ENCODE peak calls at places on chromosomes 3 and 15, in six cellular contexts. One of them, this sample, is unnamed.

GRCh38 chr15:33742807-33743206 is 225.5 kb upstream of the CHRM5 start:
- DNase-seq in fibroblast of lung: peak
- DNase-seq in fibroblast of pulmonary artery: no peak
- DNase-seq in upper lobe of right lung: no peak
- DNase-seq in retinal pigment epithelial cell: no peak
- DNase-seq in lower leg skin: no peak
- DNase-seq in this sample: no peak

GRCh38 chr15:51874751-51875644 is 45.5 kb downstream of the TMOD3 start:
- DNase-seq in fibroblast of lung: peak
- DNase-seq in retinal pigment epithelial cell: peak
- DNase-seq in fibroblast of pulmonary artery: peak
- DNase-seq in lower leg skin: peak
- DNase-seq in upper lobe of right lung: no peak
- DNase-seq in this sample: no peak

GRCh38 chr3:113441051-113441770 is at the start of gene CFAP44:
- DNase-seq in upper lobe of right lung: peak
- DNase-seq in lower leg skin: peak
- DNase-seq in fibroblast of lung: peak
- DNase-seq in fibroblast of pulmonary artery: peak
- DNase-seq in retinal pigment epithelial cell: peak
- DNase-seq in this sample: peak

GRCh38 chr3:180680097-180680430 is 775 bp upstream of the CCDC39 start:
- DNase-seq in fibroblast of pulmonary artery: peak
- DNase-seq in upper lobe of right lung: no peak
- DNase-seq in fibroblast of lung: no peak
- DNase-seq in retinal pigment epithelial cell: peak
- DNase-seq in lower leg skin: no peak
- DNase-seq in this sample: no peak

GRCh38 chr3:44077267-44077666 is 164.4 kb upstream of the TOPAZ1 start:
- DNase-seq in upper lobe of right lung: no peak
- DNase-seq in fibroblast of lung: no peak
- DNase-seq in fibroblast of pulmonary artery: peak
- DNase-seq in retinal pigment epithelial cell: no peak
- DNase-seq in lower leg skin: no peak
- DNase-seq in this sample: no peak

GRCh38 chr3:194271459-194272035 is 79.6 kb downstream of the CPN2 start:
- DNase-seq in upper lobe of right lung: peak
- DNase-seq in lower leg skin: no peak
- DNase-seq in fibroblast of lung: no peak
- DNase-seq in fibroblast of pulmonary artery: no peak
- DNase-seq in retinal pigment epithelial cell: no peak
- DNase-seq in this sample: no peak

GRCh38 chr3:108495717-108496116 is 14.7 kb downstream of the MYH15 start:
- DNase-seq in fibroblast of pulmonary artery: no peak
- DNase-seq in lower leg skin: no peak
- DNase-seq in upper lobe of right lung: no peak
- DNase-seq in retinal pigment epithelial cell: no peak
- DNase-seq in fibroblast of lung: no peak
- DNase-seq in this sample: no peak

GRCh38 chr3:171234298-171235020 is 207.9 kb upstream of the SLC2A2 start:
- DNase-seq in fibroblast of lung: peak
- DNase-seq in fibroblast of pulmonary artery: no peak
- DNase-seq in upper lobe of right lung: no peak
- DNase-seq in lower leg skin: no peak
- DNase-seq in retinal pigment epithelial cell: no peak
- DNase-seq in this sample: no peak

GRCh38 chr3:179321585-179322322 is 1.1 kb upstream of the ZNF639 start:
- DNase-seq in fibroblast of lung: peak
- DNase-seq in retinal pigment epithelial cell: no peak
- DNase-seq in lower leg skin: no peak
- DNase-seq in fibroblast of pulmonary artery: peak
- DNase-seq in upper lobe of right lung: no peak
- DNase-seq in this sample: peak

GRCh38 chr15:100043069-100043641 is 298.6 kb downstream of the ADAMTS17 start:
- DNase-seq in fibroblast of pulmonary artery: peak
- DNase-seq in upper lobe of right lung: no peak
- DNase-seq in fibroblast of lung: peak
- DNase-seq in lower leg skin: no peak
- DNase-seq in retinal pigment epithelial cell: peak
- DNase-seq in this sample: no peak

GRCh38 chr15:60591491-60592385 is 112.8 kb upstream of the ICE2 start:
- DNase-seq in retinal pigment epithelial cell: no peak
- DNase-seq in fibroblast of pulmonary artery: no peak
- DNase-seq in lower leg skin: no peak
- DNase-seq in fibroblast of lung: no peak
- DNase-seq in upper lobe of right lung: peak
- DNase-seq in this sample: peak

GRCh38 chr15:66767370-66767769 is 65.3 kb downstream of the SMAD6 start:
- DNase-seq in upper lobe of right lung: peak
- DNase-seq in lower leg skin: no peak
- DNase-seq in fibroblast of lung: no peak
- DNase-seq in fibroblast of pulmonary artery: no peak
- DNase-seq in retinal pigment epithelial cell: no peak
- DNase-seq in this sample: no peak

GRCh38 chr15:41661529-41662225 is 1.5 kb downstream of the MGA start:
- DNase-seq in fibroblast of lung: peak
- DNase-seq in retinal pigment epithelial cell: peak
- DNase-seq in lower leg skin: peak
- DNase-seq in upper lobe of right lung: peak
- DNase-seq in fibroblast of pulmonary artery: peak
- DNase-seq in this sample: peak

GRCh38 chr3:114839476-114839875 is 307.6 kb downstream of the ZBTB20 start:
- DNase-seq in fibroblast of pulmonary artery: no peak
- DNase-seq in retinal pigment epithelial cell: peak
- DNase-seq in fibroblast of lung: peak
- DNase-seq in upper lobe of right lung: no peak
- DNase-seq in lower leg skin: no peak
- DNase-seq in this sample: no peak

GRCh38 chr15:40096094-40096876 is 12.4 kb downstream of the BMF start:
- DNase-seq in retinal pigment epithelial cell: no peak
- DNase-seq in lower leg skin: no peak
- DNase-seq in fibroblast of pulmonary artery: no peak
- DNase-seq in fibroblast of lung: no peak
- DNase-seq in upper lobe of right lung: no peak
- DNase-seq in this sample: no peak

GRCh38 chr3:48077835-48078234 is 61.6 kb upstream of the MAP4 start:
- DNase-seq in fibroblast of lung: peak
- DNase-seq in lower leg skin: no peak
- DNase-seq in upper lobe of right lung: no peak
- DNase-seq in retinal pigment epithelial cell: no peak
- DNase-seq in fibroblast of pulmonary artery: peak
- DNase-seq in this sample: no peak

GRCh38 chr3:99892332-99892731 is 74.7 kb downstream of the CMSS1 start:
- DNase-seq in upper lobe of right lung: no peak
- DNase-seq in fibroblast of lung: no peak
- DNase-seq in lower leg skin: no peak
- DNase-seq in fibroblast of pulmonary artery: no peak
- DNase-seq in retinal pigment epithelial cell: no peak
- DNase-seq in this sample: no peak

DNA sequence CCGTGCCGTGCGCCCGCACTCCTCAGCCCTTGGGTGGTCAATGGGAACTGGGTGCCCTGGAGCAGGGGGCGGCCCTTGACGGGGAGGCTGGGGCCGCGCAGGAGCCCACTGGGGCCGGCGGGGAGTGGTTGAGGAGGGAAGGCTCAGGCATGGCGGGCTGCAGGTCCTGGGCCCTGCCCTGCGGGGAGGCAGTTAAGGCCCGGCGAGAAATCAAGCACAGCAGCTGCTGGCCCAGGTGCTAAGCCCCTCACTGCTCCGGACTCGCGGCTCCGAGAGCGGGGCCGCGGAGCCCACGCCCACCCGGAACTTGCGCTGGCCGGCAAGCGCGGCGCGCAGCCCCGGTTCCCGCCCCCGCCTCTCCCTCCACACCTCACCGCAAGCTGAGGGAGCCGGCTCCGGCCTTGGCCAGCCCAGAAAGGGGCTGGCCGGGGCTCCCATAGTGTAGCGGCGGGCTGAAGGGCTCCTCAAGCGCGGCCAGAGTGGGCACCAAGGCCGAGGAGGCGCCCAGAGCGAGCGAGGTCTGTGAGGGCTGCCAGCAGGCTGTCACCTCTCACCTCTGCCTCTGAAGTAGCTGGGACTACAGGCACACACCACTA is 7.8 kb downstream of the GP9 start:
- DNase-seq in upper lobe of right lung: no peak
- DNase-seq in lower leg skin: no peak
- DNase-seq in fibroblast of pulmonary artery: peak
- DNase-seq in retinal pigment epithelial cell: no peak
- DNase-seq in fibroblast of lung: peak
- DNase-seq in this sample: no peak
- H3K4me3 ChIP-seq in upper lobe of right lung: peak
- H3K4me3 ChIP-seq in lower leg skin: no peak
- H3K4me3 ChIP-seq in fibroblast of pulmonary artery: peak
- H3K4me3 ChIP-seq in retinal pigment epithelial cell: peak
- H3K4me3 ChIP-seq in fibroblast of lung: peak
- H3K4me3 ChIP-seq in this sample: peak

DNA sequence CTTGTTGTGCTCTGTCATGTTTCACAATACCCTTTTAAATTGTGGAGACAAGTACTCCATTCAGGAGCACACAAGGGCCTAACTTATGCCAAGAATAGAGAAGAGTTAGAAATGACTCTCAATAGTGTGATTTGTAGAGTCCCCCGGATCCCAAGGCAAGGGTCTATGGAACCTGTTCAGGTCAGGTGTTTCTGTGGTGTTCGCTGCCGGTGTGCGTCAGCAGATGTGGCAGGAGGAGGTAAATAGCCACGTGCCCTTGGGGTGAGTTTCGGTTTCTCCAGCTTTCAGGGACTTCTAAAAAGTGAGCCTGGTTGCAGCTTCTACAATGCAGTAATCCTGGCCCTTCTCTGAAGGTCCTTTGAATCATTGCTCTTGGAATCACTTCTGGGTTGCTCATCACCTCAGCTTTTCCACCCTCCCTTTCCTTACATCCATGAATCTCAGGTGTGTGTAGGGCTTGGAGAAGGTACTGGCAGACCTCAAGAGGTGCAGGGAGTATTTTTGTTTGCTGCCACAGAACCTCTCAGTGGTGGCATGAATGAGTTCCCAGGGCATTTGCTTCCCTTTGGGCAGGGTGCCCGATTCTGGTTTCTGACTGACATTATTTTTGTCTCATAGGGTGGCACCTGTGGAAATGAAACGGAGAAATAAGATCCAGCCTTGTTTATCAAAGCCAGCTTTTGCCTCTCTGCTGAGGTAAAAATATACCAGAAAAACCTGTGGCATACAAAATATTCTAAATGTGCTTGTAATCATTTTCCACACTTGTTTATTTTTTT is 7.3 kb downstream of the ST3GAL6 start:
- DNase-seq in lower leg skin: no peak
- DNase-seq in upper lobe of right lung: no peak
- DNase-seq in retinal pigment epithelial cell: no peak
- DNase-seq in fibroblast of lung: no peak
- DNase-seq in fibroblast of pulmonary artery: no peak
- DNase-seq in this sample: peak
- H3K4me3 ChIP-seq in lower leg skin: no peak
- H3K4me3 ChIP-seq in upper lobe of right lung: no peak
- H3K4me3 ChIP-seq in retinal pigment epithelial cell: no peak
- H3K4me3 ChIP-seq in fibroblast of lung: no peak
- H3K4me3 ChIP-seq in fibroblast of pulmonary artery: no peak
- H3K4me3 ChIP-seq in this sample: no peak

DNA sequence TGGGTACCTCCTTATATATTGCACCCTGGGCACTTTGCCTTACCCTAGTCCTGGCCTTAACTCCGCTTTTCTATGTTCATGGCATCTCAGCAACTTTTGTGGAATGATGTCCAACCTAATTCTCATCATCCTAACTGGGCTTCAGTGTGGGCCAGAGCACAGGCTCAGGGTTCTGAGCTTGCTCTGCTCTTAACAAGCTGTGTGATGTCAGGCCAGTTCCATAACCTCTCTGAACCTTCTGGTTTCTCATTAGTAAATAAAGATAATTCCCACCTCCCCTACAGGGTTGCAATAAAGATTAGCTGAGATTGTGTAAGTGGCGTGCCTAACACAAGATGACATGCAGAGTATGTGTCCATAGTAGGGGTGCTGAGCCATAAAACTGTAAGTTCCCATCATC is 36.4 kb downstream of the CDCP1 start:
- DNase-seq in lower leg skin: no peak
- DNase-seq in fibroblast of pulmonary artery: no peak
- DNase-seq in upper lobe of right lung: no peak
- DNase-seq in fibroblast of lung: no peak
- DNase-seq in retinal pigment epithelial cell: no peak
- DNase-seq in this sample: no peak
- H3K4me3 ChIP-seq in lower leg skin: no peak
- H3K4me3 ChIP-seq in fibroblast of pulmonary artery: no peak
- H3K4me3 ChIP-seq in upper lobe of right lung: no peak
- H3K4me3 ChIP-seq in fibroblast of lung: no peak
- H3K4me3 ChIP-seq in retinal pigment epithelial cell: no peak
- H3K4me3 ChIP-seq in this sample: no peak

GRCh38 chr3:150074277-150074676 is 103.6 kb upstream of the PFN2 start:
- DNase-seq in upper lobe of right lung: no peak
- DNase-seq in fibroblast of lung: no peak
- DNase-seq in lower leg skin: no peak
- DNase-seq in retinal pigment epithelial cell: no peak
- DNase-seq in fibroblast of pulmonary artery: no peak
- DNase-seq in this sample: no peak

GRCh38 chr3:150076443-150076842 is 105.7 kb upstream of the PFN2 start:
- DNase-seq in upper lobe of right lung: no peak
- DNase-seq in fibroblast of pulmonary artery: no peak
- DNase-seq in lower leg skin: no peak
- DNase-seq in fibroblast of lung: no peak
- DNase-seq in retinal pigment epithelial cell: no peak
- DNase-seq in this sample: no peak

GRCh38 chr3:150073513-150073912 is 102.8 kb upstream of the PFN2 start:
- DNase-seq in retinal pigment epithelial cell: no peak
- DNase-seq in fibroblast of lung: no peak
- DNase-seq in upper lobe of right lung: no peak
- DNase-seq in fibroblast of pulmonary artery: no peak
- DNase-seq in lower leg skin: no peak
- DNase-seq in this sample: no peak

GRCh38 chr3:150075417-150075865 is 104.7 kb upstream of the PFN2 start:
- DNase-seq in upper lobe of right lung: no peak
- DNase-seq in fibroblast of lung: no peak
- DNase-seq in fibroblast of pulmonary artery: no peak
- DNase-seq in lower leg skin: no peak
- DNase-seq in retinal pigment epithelial cell: no peak
- DNase-seq in this sample: no peak

DNA sequence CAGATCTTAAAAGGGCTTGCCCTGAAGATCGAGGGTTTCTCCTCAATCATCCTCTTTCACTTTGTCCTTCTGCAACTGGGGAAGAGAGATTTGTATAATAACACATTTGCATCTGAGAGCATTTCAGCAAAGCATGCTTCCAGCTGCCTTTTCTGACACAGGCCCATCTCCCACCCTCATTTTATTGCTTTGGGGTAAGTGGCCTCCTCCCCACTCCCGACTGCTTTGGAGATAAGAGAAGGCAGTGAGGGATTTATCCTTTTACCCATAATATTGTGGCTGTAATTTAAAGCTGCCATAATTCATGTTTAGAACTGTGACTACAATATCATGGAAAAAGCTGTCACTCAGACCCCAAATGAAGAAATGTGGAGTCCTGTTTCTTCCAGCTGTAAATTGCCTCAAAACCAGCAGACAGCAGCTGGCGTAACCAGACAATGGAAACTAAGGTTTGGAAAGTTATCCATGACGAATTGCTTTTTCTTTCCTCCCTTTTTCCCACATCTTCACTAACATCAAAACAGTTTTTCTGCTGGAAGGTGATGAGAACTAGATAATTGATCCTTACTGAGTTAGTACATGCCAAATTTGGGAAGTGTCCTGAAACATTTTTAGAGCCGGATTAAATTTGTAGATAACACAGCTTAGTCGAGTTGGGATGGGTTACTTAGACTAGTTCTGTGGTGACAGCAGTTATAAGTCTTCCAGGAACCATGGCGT is 104.2 kb upstream of the PFN2 start:
- DNase-seq in retinal pigment epithelial cell: no peak
- DNase-seq in fibroblast of lung: no peak
- DNase-seq in lower leg skin: no peak
- DNase-seq in upper lobe of right lung: no peak
- DNase-seq in fibroblast of pulmonary artery: no peak
- DNase-seq in this sample: no peak
- H3K4me3 ChIP-seq in retinal pigment epithelial cell: no peak
- H3K4me3 ChIP-seq in fibroblast of lung: peak
- H3K4me3 ChIP-seq in lower leg skin: no peak
- H3K4me3 ChIP-seq in upper lobe of right lung: no peak
- H3K4me3 ChIP-seq in fibroblast of pulmonary artery: peak
- H3K4me3 ChIP-seq in this sample: no peak

This sample was measured in upper lobe of left lung.